ENCODE peak calls at places on chromosomes 6 and 20, in five cellular contexts. M, Q, L, K and Z are unnamed samples. For H3K4me1 and H3K9me3, the result is how much of the 10 kb centered on the place peaks cover.

GRCh38 chr6:170455335-170455979 is 97.7 kb downstream of the PSMB1 start:
- ATAC-seq in L (no peak), K (no peak), M (no peak), Q (no peak), Z (no peak)

GRCh38 chr6:151617539-151617938 is 123.7 kb downstream of the CCDC170 start:
- ATAC-seq in Q (no peak), K (no peak), L (no peak), M (no peak), Z (no peak)

GRCh38 chr6:24960991-24961475 is 25.3 kb upstream of the RIPOR2 start:
- ATAC-seq in M (no peak), K (no peak), L (no peak), Q (no peak), Z (no peak)

GRCh38 chr6:138722425-138723371 is 50.9 kb upstream of the CCDC28A start:
- ATAC-seq in K (no peak), Q (peak), M (peak), L (no peak), Z (no peak)

GRCh38 chr20:2210646-2211556 is 84.9 kb upstream of the TGM3 start:
- ATAC-seq in Q (no peak), M (no peak), K (no peak), L (peak), Z (peak)

GRCh38 chr6:139153876-139154275 is 19.0 kb downstream of the HECA start:
- ATAC-seq in L (no peak), K (no peak), M (no peak), Q (no peak), Z (no peak)

GRCh38 chr6:118705799-118706481 is 54.5 kb upstream of the CEP85L start:
- ATAC-seq in L (no peak), Q (no peak), K (peak), M (no peak), Z (peak)

GRCh38 chr6:46376562-46376969 is 114.7 kb downstream of the RCAN2 start:
- ATAC-seq in Q (no peak), L (no peak), K (no peak), M (no peak), Z (no peak)

GRCh38 chr6:4907602-4908001 is 96.2 kb downstream of the RPP40 start:
- ATAC-seq in K (no peak), L (no peak), M (no peak), Q (no peak), Z (no peak)

GRCh38 chr6:132198040-132198439 is 203.2 kb downstream of the MOXD1 start:
- ATAC-seq in K (no peak), Q (no peak), L (no peak), M (peak), Z (no peak)

DNA sequence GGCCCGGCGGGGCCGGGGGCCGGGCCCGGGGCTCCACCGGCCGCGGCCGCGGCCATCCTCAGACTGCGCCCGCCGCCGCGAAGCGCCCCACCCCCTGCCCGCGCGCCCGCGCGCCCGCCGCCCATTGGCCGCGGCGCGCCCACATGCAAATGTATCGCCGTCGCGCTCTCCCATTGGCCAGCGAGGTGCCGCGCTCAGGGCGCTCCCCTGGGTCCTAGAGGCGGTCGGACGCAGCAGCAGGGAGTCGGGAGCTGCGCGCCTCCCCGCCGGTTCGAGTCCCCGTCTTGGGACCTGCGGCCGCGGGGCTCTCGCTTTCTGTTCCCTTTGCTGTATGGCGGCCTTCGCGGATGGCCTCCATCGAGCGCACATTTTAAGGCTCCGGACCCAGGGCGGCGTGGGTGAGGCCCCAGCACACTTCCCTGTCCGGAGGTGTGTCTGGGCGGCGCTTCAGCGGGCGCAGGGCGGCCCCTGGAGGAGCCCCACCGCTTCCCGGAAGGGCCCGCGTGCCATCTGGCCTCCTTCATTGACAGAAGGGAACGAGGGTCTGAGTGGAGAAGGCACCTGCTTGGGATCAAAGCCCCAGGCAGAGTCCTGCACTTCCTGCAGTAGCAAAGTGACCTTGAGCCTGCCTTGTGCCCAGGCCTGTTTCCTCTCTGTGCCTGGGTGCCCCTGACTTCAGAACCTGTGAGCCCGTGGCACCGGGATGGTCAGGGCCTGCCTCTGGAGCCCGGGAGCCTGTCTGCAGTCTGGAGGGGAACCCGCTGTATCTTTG is at the start of gene CABLES2:
- ATAC-seq in M (peak), Q (peak), K (peak), L (peak), Z (peak)
- TF ChIP-seq CTCF in M (no peak), Q (no peak), K (no peak), L (peak), Z (peak)

GRCh38 chr6:17878734-17879133 is 108.7 kb downstream of the KIF13A start:
- ATAC-seq in Q (no peak), M (no peak), K (no peak), L (no peak), Z (no peak)

GRCh38 chr6:17879224-17879623 is 108.2 kb downstream of the KIF13A start:
- ATAC-seq in L (no peak), Q (no peak), K (no peak), M (no peak), Z (no peak)

GRCh38 chr6:17877196-17877889 is 110.1 kb downstream of the KIF13A start:
- ATAC-seq in K (no peak), Q (peak), M (no peak), L (no peak), Z (no peak)

GRCh38 chr6:17874753-17875152 is 112.7 kb downstream of the KIF13A start:
- ATAC-seq in L (no peak), K (no peak), M (no peak), Q (no peak), Z (no peak)

GRCh38 chr6:17877890-17878440 is 109.5 kb downstream of the KIF13A start:
- ATAC-seq in L (no peak), Q (peak), K (no peak), M (no peak), Z (no peak)
- H3K4me1 ChIP-seq in L (under half), Q (half or more), K (under half), M (under half), Z (half or more)

GRCh38 chr20:31496761-31497295 is 17.4 kb upstream of the HM13 start:
- ATAC-seq in K (peak), L (peak), Q (peak), M (no peak), Z (peak)
- H3K9me3 ChIP-seq in K (under half), L (under half), Q (under half), M (under half), Z (under half)

DNA sequence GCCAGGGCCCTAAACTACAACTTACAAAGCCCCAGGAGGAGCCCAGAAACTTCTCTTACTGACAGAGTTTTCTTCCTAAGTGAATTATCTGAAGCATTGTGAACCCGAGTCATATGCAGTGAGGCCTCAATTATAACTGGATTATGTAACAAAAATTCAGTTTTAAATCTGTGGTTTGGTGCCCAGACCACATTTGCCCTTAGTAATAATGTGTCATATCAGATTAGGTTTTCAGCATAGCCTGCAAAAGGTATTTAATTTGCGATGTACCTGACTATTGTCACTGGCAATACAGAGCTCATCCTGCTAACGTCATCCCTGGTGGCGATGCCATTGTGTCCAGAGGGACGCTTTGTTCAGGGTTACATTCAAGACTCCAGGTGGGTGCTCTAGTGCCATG is 64.9 kb downstream of the HIVEP1 start:
- ATAC-seq in K (no peak), L (no peak), M (no peak), Q (no peak), Z (no peak)
- TF ChIP-seq CTCF in K (no peak), L (no peak), M (no peak), Q (no peak), Z (no peak)

GRCh38 chr20:42267793-42268381 is 649.7 kb upstream of the CHD6 start:
- ATAC-seq in M (no peak), K (no peak), Q (no peak), L (no peak), Z (no peak)
- H3K4me1 ChIP-seq in M (under half), K (under half), Q (under half), L (under half), Z (under half)

GRCh38 chr6:167649486-167649885 is 177.2 kb upstream of the AFDN start:
- ATAC-seq in Q (no peak), M (no peak), K (no peak), L (no peak), Z (no peak)
- H3K9me3 ChIP-seq in Q (under half), M (under half), K (under half), L (under half), Z (under half)

DNA sequence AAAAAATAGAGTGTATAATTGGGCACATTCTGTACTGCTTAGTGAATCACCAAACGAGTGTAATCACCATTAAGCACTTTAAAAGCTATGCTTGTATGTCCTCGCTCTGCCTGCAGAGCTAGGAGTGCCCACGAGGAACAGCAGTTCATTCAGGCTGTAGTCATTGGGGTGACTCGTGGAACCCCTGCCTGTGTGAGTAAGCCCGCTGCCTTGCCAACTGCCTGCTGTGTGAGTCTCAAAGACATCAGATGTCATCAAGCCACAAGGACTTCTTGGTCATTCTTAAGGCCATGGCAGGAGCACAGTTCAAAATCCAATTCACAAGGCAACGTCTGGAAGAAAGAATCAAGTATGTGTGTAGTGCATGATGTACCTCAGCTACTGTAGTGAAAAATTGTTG is 60.4 kb downstream of the FOXO3 start:
- ATAC-seq in Q (no peak), M (peak), L (peak), K (peak), Z (no peak)
- TF ChIP-seq CTCF in Q (no peak), M (no peak), L (no peak), K (no peak), Z (no peak)

GRCh38 chr6:33714385-33715040 is 3.0 kb upstream of the UQCC2 start:
- ATAC-seq in L (no peak), Q (no peak), K (no peak), M (no peak), Z (no peak)

GRCh38 chr6:33712914-33713313 is 1.4 kb upstream of the UQCC2 start:
- ATAC-seq in L (no peak), Q (no peak), M (no peak), K (no peak), Z (no peak)

GRCh38 chr6:33716379-33716778 is 4.9 kb upstream of the UQCC2 start:
- ATAC-seq in Q (no peak), L (no peak), K (no peak), M (peak), Z (no peak)

GRCh38 chr6:33711140-33712129 is at the start of gene UQCC2:
- ATAC-seq in Q (peak), M (peak), K (peak), L (peak), Z (peak)

GRCh38 chr6:33713786-33714185 is 2.3 kb upstream of the UQCC2 start:
- ATAC-seq in Q (no peak), M (no peak), L (no peak), K (no peak), Z (no peak)
- H3K4me1 ChIP-seq in Q (under half), M (under half), L (under half), K (under half), Z (under half)

GRCh38 chr6:148671085-148671484 is 75.7 kb upstream of the UST start:
- ATAC-seq in L (no peak), M (no peak), K (no peak), Q (no peak), Z (no peak)

GRCh38 chr6:148677594-148678476 is 69.0 kb upstream of the UST start:
- ATAC-seq in Q (no peak), M (no peak), L (no peak), K (no peak), Z (no peak)

GRCh38 chr6:148667395-148667794 is 79.4 kb upstream of the UST start:
- ATAC-seq in L (no peak), K (no peak), M (no peak), Q (no peak), Z (no peak)

GRCh38 chr6:148671952-148672351 is 74.9 kb upstream of the UST start:
- ATAC-seq in K (no peak), Q (no peak), L (no peak), M (no peak), Z (no peak)
- H3K9me3 ChIP-seq in K (under half), Q (under half), L (under half), M (under half), Z (under half)